ENCODE peak calls at places on chromosomes 5 and 9, in four cellular contexts. I, M, N and V are unnamed samples.

GRCh38 chr9:7976167-7976755 is 176.7 kb upstream of the DMAC1 start:
- DNase-seq in M (no peak), I (no peak), N (peak; percentile 89), V (no peak)

GRCh38 chr9:136711751-136712689 is at the start of gene DIPK1B:
- DNase-seq in I (peak; percentile 100), N (no peak), M (peak; percentile 65), V (peak; percentile 71)

GRCh38 chr5:1320436-1321344 is 24.2 kb downstream of the CLPTM1L start:
- DNase-seq in M (no peak), N (no peak), I (no peak), V (no peak)

GRCh38 chr5:43191740-43192557 is at the start of gene NIM1K:
- DNase-seq in M (no peak), N (no peak), I (peak; percentile 91), V (peak; percentile 75)

GRCh38 chr5:57102905-57103255 is 71.0 kb upstream of the GPBP1 start:
- DNase-seq in M (no peak), I (no peak), N (no peak), V (no peak)

GRCh38 chr5:58462154-58462553 is 2.3 kb upstream of the PLK2 start:
- DNase-seq in N (no peak), M (no peak), I (peak; percentile 2), V (no peak)

GRCh38 chr5:65809817-65810531 is 88.0 kb downstream of the NLN start:
- DNase-seq in I (peak; percentile 50), N (no peak), M (peak; percentile 42), V (no peak)

GRCh38 chr5:143759368-143760136 is 52.4 kb upstream of the HMHB1 start:
- DNase-seq in N (no peak), I (no peak), M (no peak), V (no peak)

GRCh38 chr9:129006328-129007034 is 21.6 kb downstream of the SH3GLB2 start:
- DNase-seq in M (peak; percentile 89), N (no peak), I (peak; percentile 89), V (peak; percentile 80)

GRCh38 chr5:143682221-143682620 is 129.7 kb upstream of the HMHB1 start:
- DNase-seq in M (no peak), I (no peak), N (no peak), V (no peak)

GRCh38 chr5:172364773-172365172 is 81.2 kb upstream of the UBTD2 start:
- DNase-seq in I (peak; percentile 52), N (no peak), M (no peak), V (no peak)

GRCh38 chr5:148826082-148826971 is at the start of gene ADRB2:
- DNase-seq in N (peak; percentile 72), M (peak; percentile 87), I (peak; percentile 89), V (peak; percentile 93)

GRCh38 chr5:148186248-148187003 is 16.4 kb upstream of the SPINK6 start:
- DNase-seq in I (no peak), N (no peak), M (no peak), V (no peak)

GRCh38 chr5:133952729-133953567 is 15.5 kb downstream of the C5orf15 start:
- DNase-seq in I (no peak), N (no peak), M (no peak), V (no peak)

GRCh38 chr5:19172926-19173425 is 815.0 kb downstream of the CDH18 start:
- DNase-seq in I (no peak), M (no peak), N (no peak), V (no peak)

GRCh38 chr9:113566712-113567071 is 103.2 kb downstream of the RGS3 start:
- DNase-seq in I (peak; percentile 52), N (no peak), M (no peak), V (no peak)

GRCh38 chr9:120916573-120916972 is 10.0 kb downstream of the TRAF1 start:
- DNase-seq in N (no peak), I (peak; percentile 78), M (no peak), V (no peak)

GRCh38 chr5:112626079-112626478 is 111.6 kb upstream of the APC start:
- DNase-seq in I (no peak), M (no peak), N (no peak), V (no peak)

GRCh38 chr5:112634166-112634565 is 103.5 kb upstream of the APC start:
- DNase-seq in N (no peak), M (no peak), I (no peak), V (no peak)

GRCh38 chr5:112628219-112628618 is 109.5 kb upstream of the APC start:
- DNase-seq in M (no peak), N (no peak), I (no peak), V (no peak)

GRCh38 chr5:112626715-112627114 is 111.0 kb upstream of the APC start:
- DNase-seq in M (no peak), N (no peak), I (no peak), V (no peak)

GRCh38 chr5:112630246-112631009 is 107.3 kb upstream of the APC start:
- DNase-seq in I (no peak), N (no peak), M (no peak), V (no peak)
- TF ChIP-seq USF1 in I (no peak), N (no peak), M (no peak), V (no peak)

GRCh38 chr9:19229725-19230355 is 653 bp upstream of the DENND4C start:
- DNase-seq in I (peak; percentile 64), N (no peak), M (peak; percentile 70), V (peak; percentile 87)
- TF ChIP-seq USF1 in I (no peak), N (no peak), M (no peak), V (no peak)

GRCh38 chr5:135225856-135226560 is 173.0 kb downstream of the MACROH2A1 start:
- DNase-seq in N (no peak), I (no peak), M (peak; percentile 48), V (no peak)
- TF ChIP-seq USF1 in N (no peak), I (no peak), M (no peak), V (no peak)

DNA sequence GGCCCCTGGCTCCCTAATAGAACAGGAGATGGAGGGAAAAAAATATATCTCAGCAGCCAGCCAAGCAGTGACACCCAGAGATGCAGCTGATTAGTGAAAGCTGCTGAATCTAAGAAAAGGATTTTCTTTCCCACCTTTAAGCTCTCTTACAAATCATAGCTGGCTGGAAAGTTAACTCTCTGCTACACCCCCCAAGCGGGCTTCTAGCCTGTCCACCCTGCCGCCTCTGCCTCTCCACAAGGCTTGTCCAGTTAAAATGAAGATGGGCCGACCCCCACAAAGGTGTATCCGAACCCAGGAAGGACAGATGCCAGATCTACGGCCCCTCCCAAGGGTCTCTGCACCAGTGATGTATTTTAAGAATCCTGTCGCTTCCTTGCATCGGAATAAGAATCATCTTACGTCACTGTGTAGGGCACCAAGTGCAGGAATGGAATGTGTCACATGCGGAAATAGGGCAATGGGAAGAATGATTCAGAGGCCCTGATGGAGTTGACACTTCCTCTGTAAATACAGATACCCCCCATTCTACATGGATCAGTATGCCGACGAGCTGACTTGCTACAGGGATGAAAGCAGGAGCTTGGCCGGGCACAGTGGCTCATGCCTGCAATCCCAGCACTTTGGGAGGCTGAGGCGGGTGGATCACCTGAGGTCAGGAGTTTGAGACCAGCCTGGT is 33.3 kb upstream of the BARHL1 start:
- DNase-seq in I (no peak), M (no peak), N (no peak), V (no peak)
- TF ChIP-seq USF1 in I (no peak), M (no peak), N (no peak), V (no peak)

GRCh38 chr5:170115925-170116324 is 10.2 kb downstream of the FOXI1 start:
- DNase-seq in M (no peak), I (no peak), N (no peak), V (no peak)

GRCh38 chr5:170111088-170111796 is 5.5 kb downstream of the FOXI1 start:
- DNase-seq in N (no peak), M (no peak), I (no peak), V (no peak)

GRCh38 chr5:170114271-170114670 is 8.6 kb downstream of the FOXI1 start:
- DNase-seq in N (no peak), I (no peak), M (no peak), V (no peak)

GRCh38 chr5:170112876-170113516 is 7.3 kb downstream of the FOXI1 start:
- DNase-seq in N (no peak), I (no peak), M (no peak), V (peak; percentile 16)

DNA sequence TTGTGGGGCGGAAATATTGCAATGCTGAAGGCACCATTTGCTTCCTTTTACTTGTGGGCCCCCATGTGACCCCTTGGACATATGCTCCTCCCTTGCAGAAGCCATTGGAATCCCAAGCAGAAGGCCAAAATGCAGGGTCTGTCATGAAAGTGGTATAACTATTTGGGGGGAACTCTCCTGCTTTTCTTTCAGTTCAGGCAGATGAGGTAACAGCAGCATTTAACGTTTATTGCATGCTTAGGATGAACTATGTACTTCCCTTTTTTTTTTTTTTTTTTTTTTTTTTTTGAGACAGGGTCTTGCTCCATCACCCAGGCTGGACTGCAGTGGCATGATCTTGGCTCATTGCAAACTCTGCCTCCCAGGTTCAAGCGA is 7.8 kb downstream of the FOXI1 start:
- DNase-seq in M (no peak), I (no peak), N (no peak), V (no peak)
- TF ChIP-seq USF1 in M (no peak), I (no peak), N (no peak), V (no peak)

DNA sequence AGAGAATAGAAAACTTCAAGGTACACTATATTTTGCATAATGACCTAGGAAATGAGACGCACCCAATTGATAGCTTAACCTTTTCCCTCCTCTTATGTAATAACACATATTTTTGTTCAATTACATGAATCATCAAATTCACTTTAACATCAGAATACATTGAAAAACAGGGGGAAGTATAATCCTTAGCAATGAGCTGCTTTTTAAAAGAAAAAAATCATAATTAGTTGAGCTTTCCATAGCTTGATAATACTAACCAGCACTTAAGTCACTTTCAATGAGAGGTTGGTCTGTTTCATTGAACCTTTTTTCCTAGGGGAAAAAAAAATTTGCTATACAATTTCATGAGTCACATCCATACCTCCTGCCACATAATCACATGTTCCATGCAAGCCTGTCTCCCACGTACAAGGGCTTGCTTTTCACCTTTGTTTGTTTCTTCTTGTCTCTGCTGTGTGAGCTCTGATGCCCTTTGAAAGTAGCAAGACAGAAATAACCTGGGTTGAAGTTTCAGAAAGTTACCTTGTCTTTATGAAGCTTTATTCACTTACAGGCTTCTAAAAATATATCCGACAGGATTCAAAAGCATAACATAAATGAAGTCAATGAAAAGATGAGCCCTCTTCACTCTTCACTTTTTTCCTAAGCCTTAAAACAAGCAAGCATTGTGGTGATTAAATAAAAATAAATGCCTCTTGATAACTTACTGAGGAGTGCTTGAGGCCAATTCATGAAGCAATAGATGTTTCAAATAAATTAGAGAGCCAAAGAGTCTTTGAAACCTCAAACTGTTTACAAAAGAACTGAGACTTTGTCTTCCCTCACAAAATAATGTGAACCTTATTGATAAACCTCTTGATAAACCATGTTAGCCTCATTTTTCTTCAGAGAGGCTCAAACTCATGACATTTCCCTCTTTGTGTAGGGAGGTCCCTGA is 108.5 kb downstream of the FEM1C start:
- DNase-seq in N (no peak), I (no peak), M (no peak), V (no peak)
- TF ChIP-seq USF1 in N (no peak), I (no peak), M (no peak), V (no peak)